ENCODE peak calls at places on chromosomes 7 and 10, in four cellular contexts. U is right atrium auricular region, B is adrenal gland, V is spleen. O is an unnamed sample. For H3K9me3, the result is how much of the 10 kb centered on the place peaks cover.

GRCh38 chr7:69052447-69052846 is 545.8 kb upstream of the AUTS2 start:
- DNase-seq in B (no peak), V (no peak), U (no peak), O (no peak)

GRCh38 chr10:60870803-60871202 is 73.2 kb downstream of the RHOBTB1 start:
- DNase-seq in V (no peak), B (no peak), U (no peak), O (no peak)

GRCh38 chr7:98266840-98267239 is 14.6 kb upstream of the BRI3 start:
- DNase-seq in U (no peak), B (no peak), V (no peak), O (no peak)

GRCh38 chr10:124242791-124243190 is 149.4 kb upstream of the CHST15 start:
- DNase-seq in V (no peak), U (no peak), B (no peak), O (no peak)

GRCh38 chr7:78191475-78192079 is 393.0 kb downstream of the PHTF2 start:
- DNase-seq in V (no peak), U (no peak), B (no peak), O (no peak)

GRCh38 chr7:28684729-28685211 is 272.5 kb downstream of the CREB5 start:
- DNase-seq in B (no peak), V (peak), U (no peak), O (no peak)

GRCh38 chr7:100799037-100799896 is 28.1 kb downstream of the EPHB4 start:
- DNase-seq in U (peak), B (peak), V (no peak), O (peak)

GRCh38 chr10:113261130-113261529 is 291.7 kb upstream of the HABP2 start:
- DNase-seq in B (no peak), V (no peak), U (no peak), O (no peak)

GRCh38 chr10:72336259-72337038 is 18.3 kb downstream of the DNAJB12 start:
- DNase-seq in B (no peak), V (peak), U (no peak), O (no peak)

GRCh38 chr7:105388373-105389089 is at the start of gene SRPK2:
- DNase-seq in V (peak), B (peak), U (no peak), O (peak)

GRCh38 chr7:76234931-76235441 is 33.3 kb downstream of the SRRM3 start:
- DNase-seq in U (no peak), B (peak), V (peak), O (peak)

GRCh38 chr7:29265208-29265923 is 70.8 kb downstream of the CHN2 start:
- DNase-seq in U (no peak), B (peak), V (no peak), O (no peak)

GRCh38 chr10:108392286-108392685 is 1227.8 kb upstream of the SORCS1 start:
- DNase-seq in U (no peak), B (no peak), V (no peak), O (no peak)

GRCh38 chr7:41659539-41659938 is 43.4 kb downstream of the INHBA start:
- DNase-seq in V (no peak), U (no peak), B (no peak), O (no peak)

GRCh38 chr7:156545989-156546388 is 94.6 kb upstream of the RNF32 start:
- DNase-seq in U (no peak), V (no peak), B (no peak), O (no peak)

GRCh38 chr7:132090444-132090843 is 485.8 kb downstream of the PLXNA4 start:
- DNase-seq in U (no peak), B (no peak), V (no peak), O (no peak)

GRCh38 chr10:118541718-118542117 is 53.7 kb downstream of the PRLHR start:
- DNase-seq in B (no peak), V (no peak), U (no peak), O (no peak)

GRCh38 chr10:124619195-124619594 is 125.0 kb downstream of the FAM53B start:
- DNase-seq in V (no peak), B (no peak), U (no peak), O (no peak)

GRCh38 chr10:88875081-88875480 is 5.0 kb upstream of the STAMBPL1 start:
- DNase-seq in U (no peak), V (no peak), B (no peak), O (no peak)

GRCh38 chr7:150876817-150877526 is 24.7 kb downstream of the AOC1 start:
- DNase-seq in U (peak), B (peak), V (peak), O (peak)

GRCh38 chr10:132397036-132397541 is at the start of gene PWWP2B:
- DNase-seq in V (peak), U (no peak), B (peak), O (peak)

GRCh38 chr10:89144836-89145235 is 62.3 kb downstream of the CH25H start:
- DNase-seq in U (no peak), V (no peak), B (no peak), O (no peak)

GRCh38 chr7:46710927-46711326 is 789.9 kb upstream of the IGFBP3 start:
- DNase-seq in V (no peak), B (no peak), U (no peak), O (no peak)

GRCh38 chr10:30456262-30456661 is 22.3 kb downstream of the MAP3K8 start:
- DNase-seq in U (no peak), B (no peak), V (peak), O (no peak)

GRCh38 chr10:63738410-63738809 is 217.2 kb downstream of the REEP3 start:
- DNase-seq in V (no peak), U (no peak), B (peak), O (no peak)

GRCh38 chr10:63698815-63699205 is 177.6 kb downstream of the REEP3 start:
- DNase-seq in B (no peak), V (no peak), U (no peak), O (no peak)

GRCh38 chr7:77699056-77699455 is 2.8 kb downstream of the RSBN1L start:
- DNase-seq in U (no peak), V (no peak), B (no peak), O (no peak)

GRCh38 chr7:137895301-137896201 is 48.8 kb upstream of the DGKI start:
- DNase-seq in V (no peak), U (no peak), B (no peak), O (no peak)

GRCh38 chr10:119132521-119133345 is 28.8 kb downstream of the DENND10 start:
- DNase-seq in B (no peak), V (peak), U (no peak), O (no peak)

GRCh38 chr10:52453501-52453900 is 139.4 kb downstream of the DKK1 start:
- DNase-seq in B (no peak), V (no peak), U (no peak), O (no peak)

GRCh38 chr7:12731214-12731656 is 43.8 kb downstream of the ARL4A start:
- DNase-seq in U (no peak), V (no peak), B (no peak), O (no peak)

GRCh38 chr10:117541909-117542705 is 439 bp upstream of the EMX2 start:
- DNase-seq in V (no peak), U (peak), B (peak), O (no peak)

GRCh38 chr7:124349443-124349842 is 316.6 kb upstream of the TMEM229A start:
- DNase-seq in B (no peak), U (no peak), V (no peak), O (no peak)

GRCh38 chr10:116183733-116184447 is 89.1 kb downstream of the GFRA1 start:
- DNase-seq in B (peak), U (no peak), V (no peak), O (no peak)

DNA sequence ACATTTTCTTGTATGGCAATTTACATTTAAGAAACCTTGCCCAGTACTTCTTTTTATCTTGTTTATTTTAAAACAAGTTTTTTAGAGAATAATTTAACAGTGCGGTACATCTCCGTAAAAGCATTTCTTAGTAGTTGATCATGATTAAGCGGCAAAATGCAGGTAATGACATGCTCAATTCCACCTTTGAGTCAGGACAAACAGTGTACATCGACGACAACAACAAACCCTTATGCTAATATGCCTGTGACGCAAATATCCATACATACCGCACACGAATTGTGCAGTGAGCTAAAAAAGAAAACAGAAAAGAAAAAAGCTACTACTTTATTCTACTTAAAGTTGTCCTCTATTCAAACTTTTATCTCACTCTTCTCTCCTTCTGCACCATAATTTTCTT is 1.9 kb downstream of the MAGI2 start:
- DNase-seq in B (no peak), U (no peak), V (no peak), O (no peak)
- H3K4me3 ChIP-seq in B (no peak), U (peak), V (peak), O (no peak)

DNA sequence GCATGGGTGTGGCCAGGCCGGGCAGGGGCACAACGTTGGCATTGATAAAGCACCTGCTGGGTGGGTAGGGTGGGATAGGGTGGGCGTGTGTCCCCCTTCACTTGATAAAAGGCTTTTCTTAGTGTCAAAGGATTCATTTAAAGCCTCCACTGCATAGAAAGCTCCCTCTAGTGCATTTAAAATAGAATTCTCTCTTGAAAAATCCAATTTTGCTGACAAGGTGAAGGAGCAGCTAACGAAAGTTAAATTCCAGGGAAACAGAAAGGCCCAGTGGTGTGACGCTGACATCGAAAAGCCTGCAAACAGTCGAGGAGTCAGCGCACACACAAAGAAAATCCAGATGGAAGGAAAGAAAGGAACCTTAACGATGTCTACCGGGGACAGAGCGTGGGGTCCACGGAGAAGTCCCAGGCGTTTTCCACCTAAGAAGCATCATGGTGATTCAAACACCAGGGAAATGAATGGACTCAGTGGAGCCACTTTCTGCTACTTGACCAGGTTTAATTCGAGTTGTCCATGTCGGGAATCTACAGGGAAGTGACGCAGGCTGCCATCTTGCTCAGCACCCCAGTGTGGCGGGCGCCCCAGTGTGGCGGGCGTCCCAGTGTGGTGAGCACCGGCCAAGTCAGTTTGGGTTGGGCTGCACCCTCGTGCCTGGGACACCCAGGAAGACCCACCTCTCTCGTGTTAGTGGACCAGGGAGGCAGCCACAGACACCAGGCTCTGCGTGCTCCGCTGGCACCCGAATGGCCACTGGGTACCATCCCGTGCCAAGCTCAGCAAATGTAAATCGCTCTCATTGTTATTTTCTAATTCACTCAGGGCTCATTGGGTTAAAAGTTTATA is 217.8 kb downstream of the DNAJB6 start:
- DNase-seq in B (no peak), V (peak), U (no peak), O (no peak)
- H3K9me3 ChIP-seq in B (under half), V (under half), U (under half), O (under half)

GRCh38 chr10:69703766-69704191 is 73.7 kb downstream of the FAM241B start:
- DNase-seq in B (no peak), U (no peak), V (no peak), O (no peak)
- H3K4me3 ChIP-seq in B (no peak), U (no peak), V (no peak), O (no peak)

GRCh38 chr7:146405737-146406136 is 289.1 kb downstream of the CNTNAP2 start:
- DNase-seq in B (no peak), V (no peak), U (no peak), O (no peak)
- H3K9me3 ChIP-seq in B (under half), V (under half), U (under half), O (under half)

DNA sequence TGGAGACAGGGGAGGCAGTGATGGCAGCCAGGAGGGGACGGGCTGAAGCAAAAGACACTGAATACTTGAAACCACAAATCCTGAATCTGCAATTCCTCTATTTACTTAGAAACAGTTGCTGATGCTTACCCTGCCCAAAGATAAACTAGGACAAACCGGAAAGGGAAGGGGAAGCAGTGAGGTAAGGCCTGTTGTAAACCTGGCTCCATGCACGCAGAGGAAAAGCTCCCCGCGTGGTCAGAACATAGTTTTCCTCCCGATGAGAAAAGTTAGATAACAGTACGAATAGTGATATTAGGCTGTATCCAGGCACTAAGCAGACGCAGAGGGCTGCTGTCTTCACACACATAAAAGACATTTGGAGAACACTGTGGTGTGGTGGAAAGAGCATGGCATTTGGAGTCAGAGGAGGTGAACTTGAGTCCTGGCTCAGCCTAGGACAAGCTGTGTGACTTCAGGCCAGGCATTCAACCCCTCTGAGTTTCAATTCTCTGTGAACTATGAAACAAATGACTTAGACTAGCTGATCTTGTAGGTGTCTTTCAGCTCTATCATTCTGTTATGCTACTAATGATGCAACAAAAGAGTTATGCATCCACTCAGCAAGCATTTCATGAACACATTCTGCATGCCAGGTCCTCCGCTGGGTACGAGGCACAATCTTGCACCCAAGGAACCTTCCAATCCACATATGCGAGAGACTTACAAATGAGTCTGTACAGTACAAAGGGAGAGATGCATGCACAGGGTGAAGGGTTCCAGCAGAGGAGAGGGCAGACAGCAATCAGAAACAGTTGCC is 80.9 kb downstream of the SORBS1 start:
- DNase-seq in U (peak), V (no peak), B (peak), O (no peak)
- H3K4me3 ChIP-seq in U (no peak), V (no peak), B (no peak), O (no peak)

GRCh38 chr10:37734971-37735370 is 122.4 kb downstream of the ZNF248 start:
- DNase-seq in B (peak), U (no peak), V (no peak), O (no peak)
- H3K9me3 ChIP-seq in B (under half), U (under half), V (under half), O (under half)

GRCh38 chr10:87878664-87879459 is 15.4 kb downstream of the PTEN start:
- DNase-seq in U (no peak), V (no peak), B (no peak), O (no peak)

GRCh38 chr10:87870154-87870553 is 6.7 kb downstream of the PTEN start:
- DNase-seq in U (no peak), B (no peak), V (no peak), O (no peak)

GRCh38 chr10:87875929-87876571 is 12.6 kb downstream of the PTEN start:
- DNase-seq in U (no peak), V (no peak), B (no peak), O (no peak)

GRCh38 chr10:87872828-87873227 is 9.4 kb downstream of the PTEN start:
- DNase-seq in V (no peak), U (no peak), B (no peak), O (no peak)

GRCh38 chr10:87873656-87874055 is 10.2 kb downstream of the PTEN start:
- DNase-seq in U (no peak), V (no peak), B (no peak), O (no peak)
- H3K4me3 ChIP-seq in U (no peak), V (no peak), B (no peak), O (no peak)

DNA sequence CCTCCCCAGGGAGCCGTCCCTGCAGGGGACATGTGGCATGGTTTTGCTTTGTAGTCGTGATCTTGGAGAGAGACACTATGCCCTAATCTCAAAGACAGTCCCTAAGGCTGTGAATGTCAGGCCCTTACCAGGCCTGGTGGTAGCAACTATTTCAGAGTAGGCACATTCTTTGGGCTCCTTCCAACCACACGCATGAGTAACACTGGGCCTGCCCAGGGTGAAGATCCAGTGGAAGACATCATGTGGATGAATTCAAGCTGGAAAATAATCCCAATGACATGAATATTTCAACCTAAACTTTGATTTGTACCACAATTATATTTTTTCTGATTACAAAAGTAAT is 39.5 kb upstream of the INSIG1 start:
- DNase-seq in U (peak), B (peak), V (no peak), O (no peak)
- H3K9me3 ChIP-seq in U (under half), B (under half), V (under half), O (under half)

GRCh38 chr7:43750016-43750887 is 8.2 kb upstream of the BLVRA start:
- DNase-seq in U (no peak), B (no peak), V (no peak), O (no peak)
- H3K4me3 ChIP-seq in U (no peak), B (no peak), V (no peak), O (no peak)

GRCh38 chr10:133471300-133472109 is 17.8 kb downstream of the SCART1 start:
- DNase-seq in U (no peak), V (no peak), B (no peak), O (no peak)
- H3K9me3 ChIP-seq in U (under half), V (under half), B (under half), O (under half)

O was measured in effector memory CD4-positive, alpha-beta T cell.